ENCODE peak calls at places on chromosomes 13 and 19, in seven cellular contexts. V, D, N, U, O, P and K are unnamed samples.

GRCh38 chr19:50008532-50008931 is 16.6 kb downstream of the VRK3 start:
- DNase-seq in V (no peak), D (peak), N (peak), U (no peak), O (no peak), P (no peak), K (no peak)

GRCh38 chr19:10566658-10567410 is 1.0 kb upstream of the KRI1 start:
- DNase-seq in V (peak), D (no peak), N (no peak), U (no peak), O (no peak), P (peak), K (no peak)

GRCh38 chr13:48892311-48892710 is 83.4 kb upstream of the FNDC3A start:
- DNase-seq in V (no peak), D (no peak), N (no peak), U (peak), O (no peak), P (no peak), K (no peak)

GRCh38 chr13:106526748-106527488 is 8.5 kb downstream of the EFNB2 start:
- DNase-seq in V (no peak), D (no peak), N (no peak), U (no peak), O (no peak), P (no peak), K (no peak)

GRCh38 chr13:46324976-46325375 is 62.1 kb downstream of the RUBCNL start:
- DNase-seq in V (no peak), D (no peak), N (no peak), U (no peak), O (no peak), P (no peak), K (no peak)

GRCh38 chr19:10655457-10656312 is 1.5 kb downstream of the ILF3 start:
- DNase-seq in V (no peak), D (no peak), N (no peak), U (no peak), O (no peak), P (peak), K (no peak)

GRCh38 chr19:38047048-38047435 is 140.0 kb downstream of the SIPA1L3 start:
- DNase-seq in V (no peak), D (no peak), N (no peak), U (no peak), O (no peak), P (no peak), K (no peak)

GRCh38 chr13:23505007-23505406 is 65.2 kb upstream of the TNFRSF19 start:
- DNase-seq in V (no peak), D (no peak), N (peak), U (no peak), O (no peak), P (no peak), K (no peak)

GRCh38 chr19:38731654-38732301 is 12.5 kb downstream of the CAPN12 start:
- DNase-seq in V (no peak), D (no peak), N (no peak), U (no peak), O (peak), P (peak), K (no peak)

GRCh38 chr13:73109288-73109899 is 50.6 kb downstream of the KLF5 start:
- DNase-seq in V (no peak), D (no peak), N (no peak), U (no peak), O (no peak), P (no peak), K (no peak)

GRCh38 chr19:43552616-43553015 is 19.6 kb downstream of the ZNF575 start:
- DNase-seq in V (no peak), D (no peak), N (no peak), U (no peak), O (no peak), P (no peak), K (no peak)

GRCh38 chr13:93867481-93867880 is 612.0 kb downstream of the DCT start:
- DNase-seq in V (no peak), D (no peak), N (no peak), U (no peak), O (no peak), P (no peak), K (no peak)

GRCh38 chr19:40231544-40232424 is 5.3 kb upstream of the CCNP start:
- DNase-seq in V (no peak), D (no peak), N (peak), U (no peak), O (no peak), P (no peak), K (no peak)

GRCh38 chr13:37418490-37418889 is 180.1 kb downstream of the POSTN start:
- DNase-seq in V (no peak), D (no peak), N (no peak), U (no peak), O (no peak), P (no peak), K (no peak)

GRCh38 chr13:99218969-99219368 is 18.3 kb downstream of the UBAC2 start:
- DNase-seq in V (no peak), D (no peak), N (no peak), U (no peak), O (no peak), P (no peak), K (no peak)

GRCh38 chr19:43441736-43442135 is 23.7 kb downstream of the LYPD3 start:
- DNase-seq in V (no peak), D (no peak), N (no peak), U (no peak), O (no peak), P (no peak), K (no peak)

GRCh38 chr13:30107536-30108136 is 199.7 kb downstream of the KATNAL1 start:
- DNase-seq in V (no peak), D (no peak), N (no peak), U (no peak), O (no peak), P (no peak), K (no peak)

GRCh38 chr19:14114854-14115253 is 2.7 kb downstream of the PRKACA start:
- DNase-seq in V (no peak), D (peak), N (peak), U (no peak), O (no peak), P (peak), K (no peak)

GRCh38 chr19:42345191-42345812 is 19.9 kb downstream of the MEGF8 start:
- DNase-seq in V (no peak), D (no peak), N (no peak), U (no peak), O (no peak), P (no peak), K (no peak)

GRCh38 chr13:66114127-66114526 is 1116.0 kb downstream of the PCDH9 start:
- DNase-seq in V (no peak), D (no peak), N (no peak), U (no peak), O (no peak), P (no peak), K (no peak)